ENCODE peak calls at places on chromosomes 12 and 14, in eight cellular contexts. P, W, V, L, Z, X, U and B are unnamed samples.

GRCh38 chr12:32504626-32505025 is 105.3 kb downstream of the FGD4 start:
- DNase-seq in P (no peak), W (no peak), V (no peak), L (no peak), Z (no peak), X (no peak), U (no peak), B (peak)

GRCh38 chr14:97796511-97796910 is 999.3 kb downstream of the VRK1 start:
- DNase-seq in P (no peak), W (no peak), V (no peak), L (no peak), Z (no peak), X (no peak), U (no peak), B (no peak)

GRCh38 chr14:103301512-103302197 is 32.4 kb upstream of the EIF5 start:
- DNase-seq in P (no peak), W (peak), V (peak), L (no peak), Z (no peak), X (no peak), U (peak), B (no peak)

GRCh38 chr14:101242442-101243385 is 318.6 kb upstream of the DIO3 start:
- DNase-seq in P (no peak), W (no peak), V (no peak), L (no peak), Z (no peak), X (no peak), U (no peak), B (no peak)

GRCh38 chr12:85448548-85449139 is 168.6 kb downstream of the ALX1 start:
- DNase-seq in P (no peak), W (peak), V (no peak), L (peak), Z (no peak), X (peak), U (no peak), B (peak)

GRCh38 chr12:91155990-91156389 is 26.6 kb downstream of the DCN start:
- DNase-seq in P (no peak), W (no peak), V (no peak), L (no peak), Z (no peak), X (no peak), U (no peak), B (no peak)

GRCh38 chr12:7289743-7290142 is 14.1 kb upstream of the ACSM4 start:
- DNase-seq in P (no peak), W (peak), V (no peak), L (peak), Z (no peak), X (peak), U (no peak), B (no peak)

GRCh38 chr12:6968426-6968825 is 2.0 kb downstream of the PHB2 start:
- DNase-seq in P (no peak), W (no peak), V (no peak), L (no peak), Z (no peak), X (no peak), U (no peak), B (no peak)

GRCh38 chr14:57533214-57533613 is 39.6 kb upstream of the CCDC198 start:
- DNase-seq in P (no peak), W (peak), V (peak), L (peak), Z (no peak), X (peak), U (peak), B (peak)

GRCh38 chr12:67107235-67107634 is 161.9 kb upstream of the CAND1 start:
- DNase-seq in P (no peak), W (no peak), V (no peak), L (no peak), Z (no peak), X (no peak), U (no peak), B (no peak)

GRCh38 chr12:4372653-4373052 is 6.9 kb downstream of the FGF23 start:
- DNase-seq in P (no peak), W (no peak), V (no peak), L (no peak), Z (no peak), X (no peak), U (no peak), B (no peak)

GRCh38 chr12:28051516-28052456 is 79.3 kb upstream of the PTHLH start:
- DNase-seq in P (no peak), W (no peak), V (no peak), L (no peak), Z (no peak), X (no peak), U (no peak), B (peak)

GRCh38 chr14:105375635-105376057 is 22.7 kb upstream of the TEX22 start:
- DNase-seq in P (no peak), W (no peak), V (no peak), L (peak), Z (no peak), X (no peak), U (no peak), B (no peak)

GRCh38 chr12:14332482-14332881 is 33.0 kb upstream of the ATF7IP start:
- DNase-seq in P (no peak), W (no peak), V (no peak), L (no peak), Z (no peak), X (no peak), U (no peak), B (no peak)

GRCh38 chr12:45234134-45234865 is 18.4 kb downstream of the ANO6 start:
- DNase-seq in P (no peak), W (peak), V (peak), L (no peak), Z (no peak), X (peak), U (peak), B (peak)

GRCh38 chr12:85424581-85425348 is 144.7 kb downstream of the ALX1 start:
- DNase-seq in P (peak), W (peak), V (peak), L (peak), Z (no peak), X (peak), U (peak), B (peak)

GRCh38 chr14:104393199-104393897 is 186.2 kb upstream of the C14orf180 start:
- DNase-seq in P (peak), W (no peak), V (no peak), L (no peak), Z (peak), X (no peak), U (no peak), B (no peak)

GRCh38 chr12:108173160-108173559 is 44.1 kb downstream of the WSCD2 start:
- DNase-seq in P (no peak), W (no peak), V (no peak), L (no peak), Z (no peak), X (no peak), U (no peak), B (no peak)

GRCh38 chr12:97899956-97900355 is 437.4 kb downstream of the RMST start:
- DNase-seq in P (no peak), W (no peak), V (no peak), L (no peak), Z (no peak), X (no peak), U (peak), B (no peak)

GRCh38 chr12:97903356-97903755 is 440.8 kb downstream of the RMST start:
- DNase-seq in P (no peak), W (no peak), V (no peak), L (no peak), Z (no peak), X (no peak), U (no peak), B (no peak)

DNA sequence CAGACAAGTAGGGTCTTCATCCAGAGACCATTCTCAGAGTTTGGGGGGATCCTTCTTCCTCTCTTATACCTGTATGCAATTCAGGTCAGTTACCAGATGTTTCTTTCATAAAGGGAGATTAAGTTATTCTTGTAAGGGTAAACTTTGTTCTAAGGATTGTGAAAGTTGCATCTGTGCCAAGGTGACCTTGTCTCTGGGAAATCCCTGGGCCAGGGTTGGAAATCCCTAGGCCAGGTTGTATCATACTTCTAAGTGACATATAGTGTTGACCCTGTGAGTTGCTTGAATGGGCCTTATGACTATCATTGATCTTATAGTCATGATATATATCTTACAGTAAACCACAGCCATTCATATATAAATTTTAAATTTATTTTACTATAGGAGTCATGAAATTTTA is 436.9 kb downstream of the RMST start:
- DNase-seq in P (no peak), W (no peak), V (no peak), L (no peak), Z (no peak), X (no peak), U (peak), B (no peak)
- H3K4me3 ChIP-seq in P (no peak), W (no peak), V (no peak), L (no peak), Z (no peak), X (no peak), U (no peak), B (no peak)

GRCh38 chr14:79614443-79614842 is 596.9 kb downstream of the DIO2 start:
- DNase-seq in P (no peak), W (no peak), V (no peak), L (no peak), Z (no peak), X (no peak), U (no peak), B (no peak)

GRCh38 chr14:79608426-79608825 is 602.9 kb downstream of the DIO2 start:
- DNase-seq in P (no peak), W (no peak), V (no peak), L (no peak), Z (no peak), X (no peak), U (no peak), B (no peak)

DNA sequence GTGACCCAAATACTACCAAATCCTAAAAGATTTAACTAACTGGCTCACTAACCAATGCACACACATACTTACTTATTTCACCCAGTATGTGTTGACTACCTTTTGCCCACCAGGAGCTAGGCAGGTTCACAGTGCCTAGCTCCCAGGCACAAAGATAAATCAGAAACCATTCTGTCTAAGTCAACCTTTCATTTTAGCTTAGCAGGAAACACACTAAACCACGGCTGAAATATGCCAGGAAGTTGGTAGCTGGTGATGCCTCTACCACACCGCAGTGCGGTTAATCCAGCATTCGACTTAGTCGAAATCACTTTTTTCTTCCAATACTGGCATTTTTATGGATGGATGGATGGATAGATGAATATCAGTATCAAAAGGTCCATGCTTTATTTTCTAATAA is 597.7 kb downstream of the DIO2 start:
- DNase-seq in P (no peak), W (no peak), V (no peak), L (no peak), Z (no peak), X (no peak), U (no peak), B (no peak)
- H3K27ac ChIP-seq in P (no peak), W (no peak), V (no peak), L (no peak), Z (no peak), X (no peak), U (no peak), B (no peak)

GRCh38 chr12:13099066-13099909 is 4.2 kb downstream of the GSG1 start:
- DNase-seq in P (no peak), W (peak), V (no peak), L (peak), Z (no peak), X (no peak), U (peak), B (no peak)
- H3K4me3 ChIP-seq in P (no peak), W (peak), V (no peak), L (no peak), Z (peak), X (no peak), U (no peak), B (no peak)

GRCh38 chr12:53495903-53496751 is 3.1 kb downstream of the MAP3K12 start:
- DNase-seq in P (peak), W (no peak), V (peak), L (no peak), Z (no peak), X (peak), U (peak), B (no peak)
- H3K27ac ChIP-seq in P (peak), W (no peak), V (no peak), L (no peak), Z (peak), X (peak), U (no peak), B (peak)

GRCh38 chr12:42484996-42485395 is 104.5 kb downstream of the PRICKLE1 start:
- DNase-seq in P (no peak), W (no peak), V (no peak), L (no peak), Z (no peak), X (no peak), U (no peak), B (no peak)
- H3K4me3 ChIP-seq in P (no peak), W (peak), V (no peak), L (no peak), Z (peak), X (no peak), U (no peak), B (no peak)

DNA sequence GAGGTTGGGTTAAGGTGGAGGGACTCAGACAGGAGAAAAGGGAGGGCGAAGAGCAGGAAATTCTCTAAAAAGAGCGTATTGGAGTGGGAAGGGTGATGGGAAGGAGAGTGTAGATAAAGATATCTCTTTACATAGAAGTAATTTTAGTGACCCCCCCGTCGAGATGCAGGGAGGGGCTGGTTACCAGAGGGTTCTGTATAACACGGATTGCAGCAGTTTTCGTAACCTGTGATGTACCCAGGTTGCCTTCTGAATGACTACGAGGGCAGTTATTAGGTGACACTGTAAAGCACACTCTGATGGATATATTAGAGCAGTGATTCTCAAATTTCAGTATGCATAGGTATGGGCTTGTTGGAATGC is 443 bp downstream of the DNAL1 start:
- DNase-seq in P (no peak), W (no peak), V (no peak), L (no peak), Z (no peak), X (no peak), U (no peak), B (no peak)
- H3K27ac ChIP-seq in P (peak), W (no peak), V (no peak), L (no peak), Z (peak), X (peak), U (peak), B (peak)

DNA sequence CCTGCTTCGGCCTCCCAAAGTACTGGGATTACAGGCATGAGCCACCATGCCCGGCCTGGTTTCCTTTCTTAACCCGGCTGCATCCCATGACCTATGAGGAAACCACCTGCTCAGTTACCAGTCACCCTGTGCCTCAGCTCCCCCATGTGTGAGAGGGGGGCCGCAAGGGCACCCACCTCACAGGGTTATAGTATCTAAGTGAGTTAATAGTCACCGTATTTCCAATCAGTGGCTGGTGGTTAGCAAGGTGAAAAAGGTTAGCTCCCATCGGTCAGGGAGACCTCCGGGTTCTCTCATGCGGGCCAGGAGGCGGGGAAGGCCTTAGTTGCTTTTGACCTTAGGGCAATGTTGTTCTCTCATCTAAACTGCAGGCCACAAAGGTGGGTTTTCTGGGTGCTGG is 6.7 kb downstream of the LRP1 start:
- DNase-seq in P (no peak), W (no peak), V (no peak), L (no peak), Z (no peak), X (no peak), U (no peak), B (no peak)
- H3K4me3 ChIP-seq in P (no peak), W (no peak), V (no peak), L (no peak), Z (peak), X (no peak), U (no peak), B (no peak)

DNA sequence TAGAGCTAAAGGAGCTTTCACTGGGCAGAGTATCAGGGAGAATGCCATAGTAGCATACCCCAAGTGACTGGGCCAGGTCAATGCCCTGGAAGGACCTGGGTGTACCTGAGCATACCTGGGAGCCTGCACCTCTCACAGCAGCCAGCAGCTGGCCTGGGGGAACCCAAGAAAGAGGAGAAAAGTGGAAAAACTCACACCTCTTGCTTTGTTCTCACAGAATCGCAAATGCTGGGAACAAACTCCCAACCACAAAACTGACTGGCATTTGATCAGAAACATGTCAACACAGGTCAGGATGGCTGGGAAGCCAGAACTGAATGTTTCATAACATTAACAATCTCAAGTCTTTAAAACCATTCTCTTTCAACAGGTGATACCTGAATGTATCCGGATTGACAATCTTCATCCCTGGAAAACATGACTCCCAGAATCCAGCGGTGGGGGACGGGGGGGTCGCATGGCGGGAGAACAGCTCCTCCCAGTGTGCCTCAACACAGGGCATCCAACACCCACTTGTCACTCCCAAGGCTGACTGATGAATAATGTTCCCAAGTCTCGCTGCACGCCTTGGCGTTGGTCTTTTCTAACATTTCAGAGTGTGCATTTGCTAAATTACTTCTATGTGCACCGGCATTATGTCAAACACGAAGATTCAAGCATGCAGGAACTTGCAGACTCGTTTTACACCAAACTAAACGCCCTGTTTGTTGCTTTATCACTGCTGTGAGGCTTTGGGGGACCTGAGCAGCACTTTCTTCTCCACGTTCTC is 7.9 kb downstream of the FOXN3 start:
- DNase-seq in P (no peak), W (no peak), V (no peak), L (no peak), Z (no peak), X (no peak), U (peak), B (no peak)
- H3K27ac ChIP-seq in P (no peak), W (no peak), V (no peak), L (peak), Z (peak), X (no peak), U (no peak), B (no peak)

GRCh38 chr12:104180389-104180788 is 35.2 kb upstream of the TXNRD1 start:
- DNase-seq in P (no peak), W (peak), V (no peak), L (no peak), Z (no peak), X (peak), U (no peak), B (no peak)

GRCh38 chr12:104181313-104181712 is 34.3 kb upstream of the TXNRD1 start:
- DNase-seq in P (no peak), W (no peak), V (no peak), L (no peak), Z (no peak), X (peak), U (no peak), B (no peak)

GRCh38 chr12:104175726-104176247 is 37.8 kb upstream of the NFYB start:
- DNase-seq in P (no peak), W (no peak), V (no peak), L (no peak), Z (no peak), X (no peak), U (no peak), B (no peak)

GRCh38 chr12:104177663-104178501 is 37.7 kb upstream of the TXNRD1 start:
- DNase-seq in P (peak), W (peak), V (peak), L (no peak), Z (peak), X (peak), U (peak), B (peak)

DNA sequence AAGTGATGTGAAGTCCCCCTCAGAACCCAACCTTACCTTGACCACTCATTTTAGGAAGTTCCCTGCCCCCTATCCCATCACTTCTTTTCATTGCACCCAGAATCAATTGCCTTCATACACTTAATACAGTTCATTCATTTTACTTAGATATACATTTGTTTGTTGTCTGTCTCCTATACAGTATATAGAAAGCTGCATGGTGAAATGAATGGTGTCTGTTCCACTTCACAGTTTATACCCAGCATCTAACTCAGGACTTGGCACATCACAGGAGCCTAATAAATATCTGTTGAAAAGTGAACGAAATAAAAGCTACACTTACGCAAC is 38.3 kb upstream of the TXNRD1 start:
- DNase-seq in P (no peak), W (no peak), V (no peak), L (no peak), Z (no peak), X (no peak), U (no peak), B (no peak)
- H3K4me3 ChIP-seq in P (no peak), W (no peak), V (no peak), L (no peak), Z (no peak), X (peak), U (no peak), B (no peak)

GRCh38 chr14:90408713-90409112 is 11.9 kb downstream of the CALM1 start:
- DNase-seq in P (no peak), W (no peak), V (no peak), L (no peak), Z (no peak), X (no peak), U (no peak), B (peak)
- H3K27ac ChIP-seq in P (no peak), W (peak), V (no peak), L (no peak), Z (peak), X (peak), U (no peak), B (peak)